ENCODE peak calls at places on chromosome 3, in eight cellular contexts. E is kidney, F is right lobe of liver, V is fibroblast of pulmonary artery, K is body of pancreas, X is astrocyte of the spinal cord, R is choroid plexus epithelial cell, U is IMR-90. I is an unnamed sample.

GRCh38 chr3:179181021-179181472 is 32.9 kb downstream of the PIK3CA start:
- DNase-seq in E (no peak), F (no peak), R (peak; percentile 84), V (peak; percentile 72), K (no peak), U (peak; percentile 63), X (peak; percentile 86), I (peak; percentile 87)

GRCh38 chr3:48433472-48434118 is 3.7 kb upstream of the PLXNB1 start:
- DNase-seq in R (peak; percentile 21), V (peak; percentile 43), F (no peak), X (no peak), K (no peak), E (no peak), U (peak; percentile 26), I (peak; percentile 72)

GRCh38 chr3:184786271-184787010 is 25.5 kb upstream of the VPS8 start:
- DNase-seq in E (no peak), U (peak; percentile 92), V (peak; percentile 84), K (peak; percentile 65), X (peak; percentile 55), F (no peak), R (peak; percentile 84), I (peak; percentile 83)

GRCh38 chr3:30970183-30970582 is 75.7 kb upstream of the GADL1 start:
- DNase-seq in K (no peak), F (no peak), U (no peak), X (no peak), V (peak; percentile 30), R (peak; percentile 11), E (no peak), I (peak; percentile 16)

GRCh38 chr3:117130222-117130621 is 420.6 kb downstream of the TUSC7 start:
- DNase-seq in K (no peak), R (no peak), U (peak; percentile 39), E (no peak), V (no peak), F (no peak), X (peak; percentile 4), I (no peak)

GRCh38 chr3:99627062-99627826 is 11.2 kb upstream of the COL8A1 start:
- DNase-seq in U (peak; percentile 33), X (peak; percentile 28), K (no peak), E (no peak), F (no peak), R (no peak), V (no peak), I (peak; percentile 50)

GRCh38 chr3:187066228-187066995 is 72.9 kb downstream of the RPL39L start:
- DNase-seq in U (peak; percentile 11), K (no peak), E (no peak), R (peak; percentile 59), X (peak; percentile 20), V (peak; percentile 31), F (no peak), I (peak; percentile 41)

GRCh38 chr3:12644297-12644937 is 19.5 kb downstream of the RAF1 start:
- DNase-seq in F (no peak), X (peak; percentile 60), U (peak; percentile 82), K (no peak), V (peak; percentile 71), E (no peak), R (peak; percentile 78), I (peak; percentile 69)

GRCh38 chr3:46856576-46857471 is 6.4 kb downstream of the MYL3 start:
- DNase-seq in K (no peak), E (peak; percentile 40), V (no peak), F (peak; percentile 74), U (no peak), R (no peak), X (no peak), I (no peak)

GRCh38 chr3:194512895-194513601 is 26.2 kb upstream of the ATP13A3 start:
- DNase-seq in V (no peak), X (no peak), F (no peak), E (peak; percentile 84), R (no peak), U (no peak), K (peak; percentile 64), I (no peak)

GRCh38 chr3:102053375-102053989 is 204.2 kb downstream of the NFKBIZ start:
- DNase-seq in K (no peak), U (peak; percentile 62), E (no peak), V (peak; percentile 65), X (peak; percentile 74), R (peak; percentile 59), F (no peak), I (peak; percentile 71)

GRCh38 chr3:170953229-170953628 is 44.8 kb upstream of the EIF5A2 start:
- DNase-seq in K (no peak), X (no peak), E (peak; percentile 51), R (no peak), U (no peak), V (no peak), F (no peak), I (no peak)

GRCh38 chr3:67653425-67654098 is 850 bp downstream of the SUCLG2 start:
- DNase-seq in V (no peak), F (no peak), E (no peak), U (peak; percentile 14), K (no peak), X (no peak), R (no peak), I (peak; percentile 32)

GRCh38 chr3:47781326-47781684 is 388 bp downstream of the SMARCC1 start:
- DNase-seq in U (no peak), K (peak; percentile 51), E (no peak), X (no peak), R (no peak), F (peak; percentile 76), V (peak; percentile 15), I (peak; percentile 5)

GRCh38 chr3:106913966-106914365 is 463.3 kb upstream of the CCDC54 start:
- DNase-seq in F (no peak), U (no peak), V (no peak), E (no peak), X (no peak), K (no peak), R (no peak), I (no peak)

GRCh38 chr3:43028678-43029490 is 49.8 kb downstream of the GASK1A start:
- DNase-seq in K (no peak), X (no peak), V (no peak), F (no peak), R (no peak), E (no peak), U (no peak), I (no peak)

GRCh38 chr3:43190682-43191081 is 84.8 kb upstream of the POMGNT2 start:
- DNase-seq in K (no peak), U (peak; percentile 91), X (peak; percentile 77), R (peak; percentile 85), V (peak; percentile 64), F (no peak), E (no peak), I (peak; percentile 63)

GRCh38 chr3:65173841-65174240 is 486.0 kb upstream of the ADAMTS9 start:
- DNase-seq in F (no peak), V (peak; percentile 13), U (no peak), E (no peak), R (peak; percentile 37), X (no peak), K (no peak), I (peak; percentile 62)

GRCh38 chr3:114659109-114660081 is 365.6 kb downstream of the TIGIT start:
- DNase-seq in V (no peak), X (peak; percentile 23), U (no peak), F (no peak), K (no peak), E (no peak), R (peak; percentile 51), I (peak; percentile 52)

GRCh38 chr3:145272684-145273083 is 888.3 kb downstream of the PLOD2 start:
- DNase-seq in R (peak; percentile 63), V (peak; percentile 61), E (no peak), K (no peak), F (no peak), X (no peak), U (no peak), I (peak; percentile 58)

GRCh38 chr3:107993771-107994170 is 97.1 kb downstream of the CD47 start:
- DNase-seq in K (no peak), X (no peak), F (no peak), V (peak; percentile 62), E (no peak), R (peak; percentile 42), U (peak; percentile 22), I (peak; percentile 35)

GRCh38 chr3:195911041-195911945 is 2.9 kb upstream of the TNK2 start:
- DNase-seq in E (no peak), V (no peak), K (no peak), X (no peak), U (no peak), R (no peak), F (no peak), I (no peak)
- H3K4me3 ChIP-seq in E (no peak overlapping the region), V (no peak overlapping the region), K (no peak overlapping the region), X (no peak overlapping the region), U (no peak overlapping the region), R (no peak overlapping the region), F (no peak overlapping the region), I (no peak overlapping the region)

DNA sequence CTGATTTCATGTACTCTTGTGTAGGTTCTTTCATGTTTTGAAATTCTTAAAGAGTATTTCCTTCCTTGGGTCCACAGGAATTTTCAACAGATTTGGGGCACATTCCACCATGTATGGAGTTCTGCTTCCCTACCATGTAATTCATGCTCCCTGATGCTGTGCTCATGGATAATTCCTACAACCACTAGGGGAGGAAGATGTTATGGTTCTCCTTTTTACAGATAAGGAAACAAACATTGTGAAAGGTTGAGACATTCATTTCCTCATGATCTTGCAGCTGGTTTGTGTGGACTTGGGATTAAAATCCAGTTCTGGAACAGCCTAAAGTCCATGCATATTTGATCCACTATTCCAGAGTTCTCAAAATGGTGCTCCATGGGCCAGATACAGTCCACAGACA is 174.9 kb upstream of the FRMD4B start:
- DNase-seq in K (no peak), R (no peak), F (no peak), V (peak; percentile 26), X (no peak), E (no peak), U (no peak), I (no peak)
- TF ChIP-seq CTCF in K (no peak), R (no peak), F (no peak), V (peak; percentile 23), X (no peak), E (no peak), U (no peak), I (no peak)

GRCh38 chr3:186013312-186013711 is 75.5 kb upstream of the TRA2B start:
- DNase-seq in K (no peak), F (no peak), E (no peak), V (no peak), U (no peak), X (no peak), R (no peak), I (no peak)
- H3K4me3 ChIP-seq in K (no peak overlapping the region), F (no peak overlapping the region), E (no peak overlapping the region), V (no peak overlapping the region), U (no peak overlapping the region), X (no peak overlapping the region), R (no peak overlapping the region), I (no peak overlapping the region)

GRCh38 chr3:135514064-135514455 is 451.5 kb upstream of the PPP2R3A start:
- DNase-seq in R (no peak), E (no peak), K (no peak), U (no peak), X (no peak), F (no peak), V (no peak), I (no peak)

GRCh38 chr3:135513106-135514063 is 452.1 kb upstream of the PPP2R3A start:
- DNase-seq in E (no peak), X (peak; percentile 29), V (peak; percentile 6), U (peak; percentile 76), K (no peak), R (peak; percentile 18), F (no peak), I (peak; percentile 84)

DNA sequence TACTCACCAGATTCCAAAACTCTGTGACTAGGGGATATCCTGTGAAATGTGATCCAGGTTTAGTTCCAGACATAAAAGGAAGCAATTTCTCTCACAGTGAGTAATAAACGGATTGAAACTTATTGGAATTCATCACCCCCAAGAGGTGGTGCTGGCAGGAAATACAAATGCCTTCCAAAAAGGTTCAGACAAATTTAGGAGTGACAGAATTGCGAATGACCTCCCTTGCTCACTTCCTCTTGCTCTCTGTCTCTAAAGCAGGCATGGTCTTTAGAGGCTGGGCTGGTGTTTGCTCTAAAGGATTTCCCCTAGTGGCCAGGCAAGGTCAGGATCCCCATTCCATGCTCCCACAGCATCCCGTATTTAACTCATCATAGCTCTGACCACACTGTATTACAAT is 449.4 kb upstream of the PPP2R3A start:
- DNase-seq in E (no peak), U (peak; percentile 41), F (no peak), V (no peak), X (peak; percentile 31), R (no peak), K (no peak), I (peak; percentile 59)
- TF ChIP-seq CTCF in E (no peak), U (peak; percentile 22), F (no peak), V (no peak), X (peak; percentile 32), R (peak; percentile 19), K (no peak), I (peak; percentile 44)

I was measured in fibroblast of mammary gland.